ENCODE peak calls at places on chromosomes 5 and 9, in nine cellular contexts. K is coronary artery, C is HepG2, J is fibroblast of lung, S is BE2C, R is GM12865, P is uterus, G is cardiac fibroblast, M is kidney. T is an unnamed sample.

GRCh38 chr5:173293817-173294672 is 34.2 kb downstream of the STC2 start:
- DNase-seq in R (peak), C (peak), G (peak), J (peak), P (peak), S (peak), M (peak), K (peak), T (peak)

GRCh38 chr5:67353500-67353931 is 156.9 kb upstream of the CD180 start:
- DNase-seq in M (no peak), R (no peak), J (peak), S (no peak), P (no peak), C (no peak), K (no peak), G (peak), T (peak)

GRCh38 chr5:9126490-9126889 is 419.4 kb downstream of the SEMA5A start:
- DNase-seq in K (no peak), G (no peak), P (no peak), R (no peak), C (no peak), J (peak), M (no peak), S (no peak), T (no peak)

GRCh38 chr5:88145603-88146467 is 122.8 kb downstream of the TMEM161B start:
- DNase-seq in C (peak), M (peak), G (no peak), P (no peak), R (peak), K (no peak), J (peak), S (no peak), T (peak)

GRCh38 chr5:134132372-134133212 is 18.1 kb downstream of the TCF7 start:
- DNase-seq in G (no peak), S (peak), C (no peak), M (peak), P (no peak), J (no peak), R (peak), K (no peak), T (no peak)

GRCh38 chr9:38619556-38620447 is 594 bp downstream of the ANKRD18A start:
- DNase-seq in J (no peak), M (peak), G (no peak), C (peak), R (no peak), P (no peak), S (no peak), K (no peak), T (no peak)

GRCh38 chr5:38615042-38615441 is 58.6 kb upstream of the LIFR start:
- DNase-seq in M (no peak), R (no peak), S (no peak), J (no peak), G (no peak), P (no peak), C (no peak), K (no peak), T (no peak)

GRCh38 chr9:82188817-82189216 is 200.2 kb downstream of the SPATA31D1 start:
- DNase-seq in G (no peak), S (no peak), R (peak), P (no peak), C (no peak), J (no peak), M (no peak), K (no peak), T (no peak)

GRCh38 chr9:130138791-130139190 is 33.4 kb upstream of the NCS1 start:
- DNase-seq in C (no peak), S (no peak), R (no peak), M (no peak), J (peak), K (no peak), P (peak), G (peak), T (peak)

GRCh38 chr9:22433691-22434090 is 12.9 kb upstream of the DMRTA1 start:
- DNase-seq in S (no peak), K (no peak), R (no peak), G (no peak), M (peak), C (no peak), J (no peak), P (no peak), T (no peak)

GRCh38 chr9:81826541-81826906 is 101.7 kb upstream of the SPATA31D4 start:
- DNase-seq in K (no peak), S (no peak), J (peak), C (no peak), M (no peak), P (no peak), R (no peak), G (peak), T (peak)

GRCh38 chr5:170011751-170012150 is 31.5 kb upstream of the INSYN2B start:
- DNase-seq in R (no peak), G (no peak), K (no peak), P (no peak), J (no peak), M (no peak), C (no peak), S (no peak), T (no peak)

GRCh38 chr5:95841914-95842812 is 19.6 kb upstream of the GLRX start:
- DNase-seq in G (peak), R (no peak), J (peak), P (peak), S (no peak), K (no peak), C (peak), M (no peak), T (peak)

GRCh38 chr5:14672508-14673394 is 8.2 kb downstream of the OTULIN start:
- DNase-seq in G (no peak), S (no peak), R (no peak), P (no peak), M (no peak), K (no peak), J (no peak), C (no peak), T (peak)

GRCh38 chr5:98307811-98308210 is 465.7 kb upstream of the RGMB start:
- DNase-seq in G (peak), C (no peak), P (no peak), S (no peak), K (no peak), J (peak), M (no peak), R (no peak), T (peak)

GRCh38 chr5:143618146-143618545 is 193.8 kb upstream of the HMHB1 start:
- DNase-seq in C (no peak), R (no peak), M (no peak), J (no peak), K (no peak), P (no peak), G (no peak), S (no peak), T (no peak)

GRCh38 chr5:79956173-79956670 is 34.8 kb downstream of the MTX3 start:
- DNase-seq in M (no peak), J (peak), C (no peak), S (no peak), P (no peak), G (peak), R (no peak), K (no peak), T (peak)

GRCh38 chr5:28216939-28217360 is 1178.6 kb upstream of the CDH9 start:
- DNase-seq in P (no peak), K (no peak), C (no peak), G (no peak), M (no peak), S (no peak), J (no peak), R (peak), T (no peak)

GRCh38 chr5:18281947-18282557 is 647.8 kb downstream of the TAF11L14 start:
- DNase-seq in R (peak), C (peak), J (peak), M (no peak), S (no peak), G (peak), P (no peak), K (no peak), T (peak)

GRCh38 chr5:133247881-133248642 is 196.2 kb downstream of the HSPA4 start:
- DNase-seq in M (no peak), P (no peak), G (peak), J (peak), K (no peak), R (peak), S (peak), C (peak), T (peak)

GRCh38 chr5:164302533-164303235 is 797.3 kb downstream of the MAT2B start:
- DNase-seq in C (no peak), S (no peak), J (peak), P (no peak), K (no peak), R (no peak), G (peak), M (no peak), T (peak)

GRCh38 chr5:105504-106080 is 13.6 kb downstream of the PLEKHG4B start:
- DNase-seq in S (no peak), J (no peak), M (no peak), G (no peak), K (no peak), P (no peak), R (no peak), C (no peak), T (no peak)

GRCh38 chr5:138212828-138213160 is 329 bp downstream of the CDC23 start:
- DNase-seq in M (peak), S (no peak), K (peak), P (no peak), C (no peak), G (peak), J (no peak), R (peak), T (peak)

GRCh38 chr5:142872795-142873194 is 102.6 kb downstream of the ARHGAP26 start:
- DNase-seq in M (peak), S (peak), R (no peak), P (no peak), C (no peak), K (no peak), J (no peak), G (peak), T (peak)

GRCh38 chr5:167565555-167565954 is 725.9 kb upstream of the WWC1 start:
- DNase-seq in M (no peak), G (peak), P (no peak), R (no peak), K (no peak), J (peak), C (no peak), S (no peak), T (peak)

GRCh38 chr9:79011461-79011860 is 560.3 kb upstream of the TLE4 start:
- DNase-seq in P (no peak), G (no peak), S (no peak), K (no peak), J (no peak), R (no peak), M (no peak), C (no peak), T (no peak)

GRCh38 chr5:91941590-91941989 is 558.5 kb upstream of the ARRDC3 start:
- DNase-seq in M (no peak), R (no peak), K (no peak), G (no peak), S (no peak), P (no peak), J (no peak), C (no peak), T (no peak)

GRCh38 chr5:173328896-173329369 is 719 bp upstream of the STC2 start:
- DNase-seq in P (no peak), S (no peak), M (no peak), K (no peak), R (peak), G (peak), C (peak), J (peak), T (peak)

GRCh38 chr5:62828757-62829156 is 250.1 kb downstream of the LRRC70 start:
- DNase-seq in P (no peak), K (no peak), J (no peak), G (no peak), M (no peak), C (no peak), R (no peak), S (no peak), T (no peak)

GRCh38 chr9:34929506-34930102 is 28.5 kb upstream of the PHF24 start:
- DNase-seq in S (peak), P (no peak), R (peak), C (peak), G (peak), J (peak), K (no peak), M (no peak), T (peak)

GRCh38 chr5:73691301-73691700 is 65.3 kb downstream of the ARHGEF28 start:
- DNase-seq in M (no peak), C (no peak), S (no peak), J (no peak), P (no peak), K (no peak), G (peak), R (no peak), T (no peak)

GRCh38 chr5:73694089-73694488 is 68.1 kb downstream of the ARHGEF28 start:
- DNase-seq in P (no peak), M (no peak), K (no peak), J (no peak), G (no peak), C (peak), R (peak), S (no peak), T (no peak)

GRCh38 chr5:73692166-73692640 is 66.2 kb downstream of the ARHGEF28 start:
- DNase-seq in M (no peak), C (no peak), K (no peak), J (peak), S (no peak), P (no peak), R (peak), G (peak), T (peak)

GRCh38 chr5:73692981-73693380 is 67.0 kb downstream of the ARHGEF28 start:
- DNase-seq in K (no peak), S (no peak), R (peak), J (no peak), C (no peak), G (no peak), M (no peak), P (no peak), T (no peak)

GRCh38 chr5:73693573-73694061 is 67.6 kb downstream of the ARHGEF28 start:
- DNase-seq in J (peak), S (peak), G (peak), M (no peak), P (no peak), C (peak), R (peak), K (no peak), T (peak)
- TF ChIP-seq CTCF in J (peak), S (peak), G (peak), M (peak), P (peak), C (peak), R (peak), K (no peak), T (peak)

DNA sequence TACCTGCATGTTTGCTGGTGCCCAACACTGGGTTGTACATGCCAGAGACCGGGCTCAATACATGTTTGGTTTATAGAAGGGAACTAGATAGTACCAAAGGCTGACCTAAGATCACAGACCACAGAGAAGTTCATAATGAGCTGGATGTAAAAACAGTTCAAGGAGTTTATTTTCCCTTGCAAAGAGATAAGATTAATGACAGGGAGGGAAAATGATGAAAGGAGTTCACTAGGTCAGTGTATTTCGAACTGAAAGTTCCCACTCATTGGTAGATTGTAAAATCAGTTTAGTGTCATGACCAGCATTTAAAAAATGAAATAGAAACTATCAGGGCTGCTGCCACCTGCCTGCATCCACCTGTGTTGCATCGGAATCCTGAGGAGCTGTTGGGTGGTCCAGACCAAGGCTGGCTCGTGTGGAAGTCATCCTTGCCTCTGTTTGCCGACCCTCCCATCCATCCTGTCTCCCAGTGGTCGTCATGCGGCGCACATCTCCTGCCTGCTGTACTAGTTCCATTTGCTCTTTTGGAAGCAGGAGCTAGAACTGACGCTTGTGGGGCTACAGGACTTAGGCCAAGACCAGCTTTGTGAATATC is 21.1 kb downstream of the TBC1D2 start:
- DNase-seq in R (no peak), P (no peak), C (no peak), M (no peak), G (no peak), J (no peak), S (no peak), K (no peak), T (no peak)
- H3K4me3 ChIP-seq in R (no peak), P (no peak), C (no peak), M (no peak), G (no peak), J (no peak), S (no peak), K (no peak), T (no peak)

GRCh38 chr5:145903113-145903512 is 30.3 kb upstream of the GRXCR2 start:
- DNase-seq in R (no peak), P (no peak), G (no peak), M (no peak), C (no peak), J (no peak), S (no peak), K (no peak), T (no peak)
- TF ChIP-seq CTCF in R (peak), P (no peak), G (peak), M (peak), C (no peak), J (peak), S (peak), K (no peak), T (peak)

GRCh38 chr5:176353533-176353932 is 8.0 kb downstream of the KIAA1191 start:
- DNase-seq in P (no peak), M (no peak), J (no peak), C (no peak), K (no peak), G (no peak), R (no peak), S (no peak), T (no peak)
- H3K4me3 ChIP-seq in P (no peak), M (no peak), J (no peak), C (no peak), K (no peak), G (no peak), R (no peak), S (no peak), T (no peak)

DNA sequence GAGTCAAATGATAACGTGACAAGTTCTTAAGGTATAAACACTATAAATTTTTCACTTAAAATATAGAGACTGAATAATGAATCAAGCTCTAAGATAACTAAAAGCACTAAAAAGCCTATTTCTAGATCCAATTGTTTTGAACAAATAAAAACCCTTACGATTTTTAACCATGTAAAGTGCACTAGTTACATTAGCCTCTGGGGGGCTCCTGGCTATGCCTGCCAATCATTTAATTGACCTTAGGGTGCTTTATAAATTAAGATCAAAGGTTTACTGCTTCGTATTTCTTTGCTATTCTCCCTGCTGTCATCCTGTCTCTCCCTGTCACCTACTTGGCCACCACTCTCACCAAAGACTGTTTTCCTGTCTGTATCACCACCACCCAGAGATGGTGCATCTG is 133.4 kb downstream of the ESM1 start:
- DNase-seq in P (no peak), K (no peak), M (no peak), G (no peak), S (no peak), C (no peak), R (no peak), J (no peak), T (no peak)
- TF ChIP-seq CTCF in P (no peak), K (no peak), M (no peak), G (no peak), S (peak), C (no peak), R (no peak), J (no peak), T (peak)

DNA sequence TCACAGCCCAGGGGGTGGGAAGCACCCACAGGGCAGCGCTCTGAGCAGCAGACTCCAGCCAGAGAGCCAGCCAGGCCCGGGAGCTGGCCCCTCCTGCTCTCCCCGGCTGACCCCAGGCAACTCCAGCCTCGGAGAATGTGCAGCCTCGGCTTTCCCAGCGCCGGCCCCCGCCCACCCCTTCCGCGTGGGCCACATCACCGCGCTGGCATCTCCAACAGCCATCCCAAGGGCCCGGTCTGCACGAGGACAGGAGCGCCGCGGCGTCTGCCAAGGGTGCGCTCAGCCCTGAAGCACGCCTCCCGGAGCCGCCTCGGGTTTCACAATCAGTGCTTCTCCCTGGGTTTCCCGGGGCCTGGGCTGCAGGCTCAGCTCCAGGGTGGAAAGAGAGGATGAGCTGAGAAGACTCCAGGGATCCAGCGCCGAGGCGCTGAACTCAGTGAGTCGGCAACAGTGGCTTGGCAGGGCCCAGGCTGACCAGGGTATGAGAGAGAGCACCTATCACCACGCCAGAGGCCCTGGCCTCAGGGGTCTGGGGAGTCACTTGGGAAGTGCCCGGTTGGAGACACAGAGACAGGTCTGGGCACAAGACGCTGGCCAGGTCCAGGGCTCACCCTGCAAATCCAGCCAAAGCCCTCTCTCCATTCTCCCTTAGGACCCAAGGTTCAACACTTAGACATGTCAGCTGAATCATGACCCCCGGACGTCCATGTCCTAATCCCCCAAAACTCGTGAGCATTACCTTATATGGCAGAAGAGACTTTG is 79.6 kb downstream of the ADAMTS2 start:
- DNase-seq in S (peak), R (no peak), M (peak), J (peak), C (no peak), K (peak), P (peak), G (peak), T (peak)
- H3K4me3 ChIP-seq in S (no peak), R (no peak), M (no peak), J (no peak), C (peak), K (peak), P (no peak), G (no peak), T (no peak)

DNA sequence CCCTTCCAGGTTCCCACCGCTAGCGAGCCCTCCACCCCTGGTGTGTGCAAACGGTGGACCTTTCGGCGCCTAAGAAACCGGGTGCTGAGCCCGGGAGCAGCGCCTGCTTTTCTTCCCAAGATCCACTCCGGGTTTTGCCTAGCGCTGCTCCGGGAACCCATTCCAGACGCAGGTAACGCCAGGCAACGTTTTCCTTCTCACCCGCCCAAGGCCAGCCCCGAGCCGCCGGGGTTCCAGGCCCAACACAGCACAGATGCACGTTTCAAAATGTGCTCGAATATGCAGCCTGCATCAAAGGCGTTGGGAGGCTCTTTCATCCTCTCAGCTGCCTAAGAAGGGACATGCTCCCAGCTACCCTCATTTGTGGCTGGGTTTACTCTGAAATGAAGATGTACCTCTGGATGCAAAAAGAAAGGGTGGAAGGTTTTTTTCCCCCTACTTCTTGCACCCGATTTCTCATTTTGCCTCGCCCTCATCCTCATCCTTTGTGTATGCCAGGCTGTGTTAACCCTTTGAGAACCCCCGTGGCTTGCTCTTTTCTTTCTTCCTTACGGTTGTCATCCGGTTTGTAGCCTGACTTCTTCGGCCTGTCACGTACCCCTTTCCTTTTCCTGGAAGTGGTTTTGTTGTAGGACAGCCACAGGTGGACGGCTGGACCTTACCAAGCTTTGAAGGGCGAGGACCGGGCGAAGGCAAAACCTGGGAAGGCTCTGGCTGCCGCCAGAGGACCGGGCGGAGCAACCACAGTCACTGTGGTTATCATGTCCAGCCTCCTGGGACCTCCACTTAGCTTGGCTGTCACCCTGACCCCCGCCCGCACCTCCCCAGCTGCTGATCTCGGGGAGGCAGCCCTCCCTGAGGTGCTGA is 227.0 kb downstream of the SMARCA2 start:
- DNase-seq in M (peak), P (peak), S (peak), K (peak), R (peak), G (peak), C (peak), J (peak), T (peak)
- TF ChIP-seq CTCF in M (no peak), P (no peak), S (peak), K (no peak), R (no peak), G (no peak), C (peak), J (no peak), T (no peak)

GRCh38 chr9:133535285-133535877 is 877 bp downstream of the ADAMTSL2 start:
- DNase-seq in C (no peak), R (no peak), G (no peak), S (no peak), J (no peak), K (no peak), P (no peak), M (no peak), T (no peak)
- H3K4me3 ChIP-seq in C (peak), R (no peak), G (peak), S (peak), J (no peak), K (peak), P (no peak), M (peak), T (peak)